ENCODE peak calls at places on chromosomes 12 and 14, in six cellular contexts. D, P, A, N, K and J are unnamed samples.

GRCh38 chr14:88323520-88324199 is 591 bp upstream of the KCNK10 start:
- DNase-seq in P (no peak), K (no peak), D (peak; percentile 25), N (no peak), A (peak; percentile 17), J (no peak)

GRCh38 chr14:65073605-65074201 is 28.6 kb downstream of the MAX start:
- DNase-seq in P (no peak), D (no peak), K (peak; percentile 90), A (no peak), N (no peak), J (peak; percentile 86)

GRCh38 chr12:50314629-50315312 is 31.5 kb upstream of the LIMA1 start:
- DNase-seq in K (no peak), P (no peak), A (peak; percentile 76), D (peak; percentile 66), N (no peak), J (no peak)

GRCh38 chr12:120854804-120855203 is 49.4 kb downstream of the SPPL3 start:
- DNase-seq in P (no peak), A (no peak), D (no peak), K (no peak), N (no peak), J (no peak)

GRCh38 chr14:69320581-69321365 is 60.8 kb downstream of the GALNT16 start:
- DNase-seq in K (no peak), P (no peak), N (no peak), D (no peak), A (no peak), J (no peak)

GRCh38 chr14:75025082-75025481 is 22.4 kb downstream of the EIF2B2 start:
- DNase-seq in K (peak; percentile 36), P (no peak), N (no peak), D (no peak), A (peak; percentile 69), J (no peak)

GRCh38 chr12:54879579-54879978 is 25.3 kb downstream of the MUCL1 start:
- DNase-seq in N (no peak), D (no peak), A (peak; percentile 3), K (no peak), P (no peak), J (no peak)

GRCh38 chr12:51636581-51636980 is 45.5 kb downstream of the SCN8A start:
- DNase-seq in N (no peak), D (no peak), A (peak; percentile 80), K (no peak), P (no peak), J (no peak)

GRCh38 chr12:52079576-52080402 is at the start of gene SMIM41:
- DNase-seq in P (no peak), A (no peak), D (no peak), K (no peak), N (no peak), J (no peak)